ENCODE peak calls at places on chromosomes 12 and 14, in four cellular contexts. I is stomach, P is body of pancreas, V is A549. D is an unnamed sample.

GRCh38 chr14:62179367-62180018 is 417.3 kb downstream of the SNAPC1 start:
- DNase-seq in I (peak; percentile 54), P (peak; percentile 69), V (peak; percentile 26), D (peak; percentile 67)

GRCh38 chr12:122979908-122980191 is 631 bp upstream of the ARL6IP4 start:
- DNase-seq in I (no peak), P (no peak), V (no peak), D (no peak)

GRCh38 chr14:97757491-97757890 is 960.3 kb downstream of the VRK1 start:
- DNase-seq in I (no peak), P (no peak), V (no peak), D (no peak)

GRCh38 chr12:29908154-29908553 is 124.4 kb upstream of the TMTC1 start:
- DNase-seq in I (no peak), P (no peak), V (no peak), D (no peak)

GRCh38 chr12:12582895-12583303 is 20.2 kb upstream of the DUSP16 start:
- DNase-seq in I (no peak), P (no peak), V (peak; percentile 79), D (no peak)

GRCh38 chr12:78209851-78210493 is 379.3 kb downstream of the NAV3 start:
- DNase-seq in I (no peak), P (no peak), V (no peak), D (no peak)

GRCh38 chr12:132596016-132596415 is 14.4 kb downstream of the LRCOL1 start:
- DNase-seq in I (no peak), P (no peak), V (no peak), D (no peak)

GRCh38 chr12:113127791-113128199 is 7.8 kb downstream of the RASAL1 start:
- DNase-seq in I (no peak), P (no peak), V (no peak), D (no peak)

GRCh38 chr12:65937181-65937641 is 112.9 kb downstream of the HMGA2 start:
- DNase-seq in I (no peak), P (no peak), V (no peak), D (no peak)

GRCh38 chr14:24670594-24670993 is 36.6 kb upstream of the GZMB start:
- DNase-seq in I (no peak), P (no peak), V (no peak), D (no peak)

GRCh38 chr12:130795906-130796305 is 43.1 kb downstream of the STX2 start:
- DNase-seq in I (no peak), P (no peak), V (no peak), D (no peak)

GRCh38 chr14:92121207-92121669 is 268 bp downstream of the NDUFB1 start:
- DNase-seq in I (peak; percentile 39), P (peak; percentile 40), V (no peak), D (peak; percentile 51)

GRCh38 chr12:19847294-19848059 is 408.2 kb downstream of the AEBP2 start:
- DNase-seq in I (no peak), P (no peak), V (no peak), D (no peak)

GRCh38 chr12:124005736-124006581 is 32.9 kb downstream of the ZNF664 start:
- DNase-seq in I (no peak), P (no peak), V (no peak), D (no peak)

GRCh38 chr12:42187799-42188198 is 43.1 kb upstream of the GXYLT1 start:
- DNase-seq in I (no peak), P (no peak), V (no peak), D (no peak)

GRCh38 chr12:110370732-110371141 is 32.8 kb downstream of the ANAPC7 start:
- DNase-seq in I (no peak), P (no peak), V (no peak), D (no peak)

DNA sequence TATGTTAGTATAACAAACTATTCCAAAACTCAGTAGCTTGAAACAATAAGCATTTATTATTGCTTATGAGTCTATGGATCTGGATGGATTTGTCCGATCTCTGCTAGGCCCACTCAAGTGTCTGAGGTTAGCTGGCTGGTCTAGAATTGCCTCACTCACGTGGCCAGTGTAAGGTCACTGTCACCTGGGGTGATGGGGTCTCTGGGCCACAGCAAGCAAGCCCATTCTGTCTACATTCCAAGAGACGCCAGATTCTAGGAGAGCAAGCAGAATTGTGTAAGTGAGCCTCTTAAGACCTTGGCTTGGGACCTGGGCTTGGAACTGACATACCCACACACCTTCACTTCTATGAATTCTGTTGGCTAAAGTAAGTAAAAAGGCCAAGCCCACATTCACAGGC is 80.2 kb downstream of the STON2 start:
- DNase-seq in I (no peak), P (no peak), V (no peak), D (no peak)
- TF ChIP-seq CTCF in I (no peak), P (no peak), V (no peak), D (no peak)

GRCh38 chr14:58789756-58790155 is 152.0 kb downstream of the DACT1 start:
- DNase-seq in I (no peak), P (no peak), V (no peak), D (no peak)
- TF ChIP-seq CTCF in I (no peak), P (no peak), V (no peak), D (no peak)

GRCh38 chr12:51913071-51914033 is 6.0 kb downstream of the ACVRL1 start:
- DNase-seq in I (no peak), P (no peak), V (no peak), D (no peak)
- TF ChIP-seq CTCF in I (no peak), P (no peak), V (no peak), D (no peak)

GRCh38 chr12:79512068-79512467 is 178.7 kb downstream of the PAWR start:
- DNase-seq in I (no peak), P (no peak), V (no peak), D (peak; percentile 8)
- TF ChIP-seq CTCF in I (no peak), P (no peak), V (peak; percentile 21), D (no peak)

GRCh38 chr12:120798696-120799095 is 73.1 kb downstream of the ACADS start:
- DNase-seq in I (no peak), P (no peak), V (no peak), D (no peak)
- TF ChIP-seq CTCF in I (no peak), P (no peak), V (no peak), D (no peak)

DNA sequence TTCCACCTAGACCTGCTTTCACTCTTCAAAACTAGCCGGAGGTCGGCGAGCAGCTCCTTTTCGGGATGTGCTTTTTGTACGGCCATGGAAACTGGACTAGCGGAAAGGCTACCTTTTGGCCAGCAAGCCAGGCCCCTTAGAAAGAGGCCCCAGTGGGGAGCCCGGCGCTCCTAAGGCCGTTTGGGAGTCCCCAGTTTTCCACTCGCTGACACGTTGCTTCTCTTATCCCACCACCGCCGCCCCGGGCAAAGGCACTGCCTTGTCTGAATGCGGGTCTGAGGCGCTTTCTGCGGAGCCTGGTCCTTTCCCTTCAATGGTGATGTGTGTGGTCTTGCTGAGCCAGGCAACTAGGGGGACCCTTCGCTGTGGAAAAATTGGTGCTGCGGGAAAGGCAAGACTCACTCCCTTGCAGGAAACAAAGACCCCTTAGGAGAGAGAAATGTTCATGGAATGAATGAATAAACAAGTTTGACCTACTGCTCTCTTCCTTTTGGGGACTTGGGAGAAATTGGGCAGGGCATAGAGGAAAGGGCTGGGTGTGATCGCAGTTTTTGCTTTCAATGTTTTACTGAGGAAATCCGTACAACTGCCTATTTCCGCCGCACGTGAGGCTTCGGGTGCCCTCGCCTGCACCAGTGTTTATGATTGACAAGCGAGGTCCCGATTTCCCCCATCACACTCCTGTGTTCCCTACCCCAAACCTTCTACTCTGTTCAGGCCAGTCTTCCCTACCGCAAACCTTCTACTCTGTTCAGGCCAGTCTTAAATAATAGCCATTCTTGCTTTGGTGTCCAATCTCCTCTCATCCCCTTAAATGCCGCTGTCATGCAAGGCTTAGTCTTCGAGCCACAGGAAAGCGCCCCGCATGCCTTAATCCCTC is 970 bp upstream of the SLC38A2 start:
- DNase-seq in I (peak; percentile 51), P (peak; percentile 53), V (peak; percentile 68), D (peak; percentile 67)
- TF ChIP-seq CTCF in I (no peak), P (no peak), V (no peak), D (no peak)

GRCh38 chr12:32261638-32262037 is 137.7 kb upstream of the FGD4 start:
- DNase-seq in I (no peak), P (no peak), V (no peak), D (no peak)
- TF ChIP-seq CTCF in I (no peak), P (no peak), V (peak; percentile 16), D (no peak)

D was measured in endothelial cell.